ENCODE peak calls at places on chromosomes 7 and 10, in ten cellular contexts. V, C, D, H, L, Y, X, A, G and N are unnamed samples. For H3K36me3 and H3K9me3, the result is how much of the 10 kb centered on the place peaks cover.

GRCh38 chr7:45187946-45188411 is 30.4 kb downstream of the RAMP3 start:
- DNase-seq in V (no peak), C (no peak), D (no peak), H (no peak), L (no peak), Y (no peak), X (no peak), A (peak), G (no peak), N (no peak)

GRCh38 chr10:70135046-70135445 is 2.4 kb upstream of the AIFM2 start:
- DNase-seq in V (no peak), C (no peak), D (no peak), H (no peak), L (no peak), Y (no peak), X (no peak), A (peak), G (no peak), N (no peak)

GRCh38 chr10:8840356-8840755 is 785.9 kb downstream of the GATA3 start:
- DNase-seq in V (no peak), C (no peak), D (no peak), H (no peak), L (no peak), Y (no peak), X (no peak), A (no peak), G (no peak), N (no peak)

GRCh38 chr7:36208406-36208805 is 55.4 kb downstream of the EEPD1 start:
- DNase-seq in V (peak), C (peak), D (no peak), H (no peak), L (no peak), Y (no peak), X (no peak), A (no peak), G (no peak), N (no peak)

GRCh38 chr7:30459591-30460245 is 18.9 kb downstream of the NOD1 start:
- DNase-seq in V (peak), C (peak), D (no peak), H (no peak), L (no peak), Y (peak), X (no peak), A (no peak), G (peak), N (peak)

GRCh38 chr7:45596665-45597095 is 22.5 kb downstream of the ADCY1 start:
- DNase-seq in V (no peak), C (no peak), D (no peak), H (no peak), L (no peak), Y (no peak), X (no peak), A (peak), G (no peak), N (no peak)

GRCh38 chr7:55574062-55574717 is 1.9 kb upstream of the VOPP1 start:
- DNase-seq in V (peak), C (peak), D (no peak), H (no peak), L (no peak), Y (no peak), X (no peak), A (no peak), G (no peak), N (peak)

GRCh38 chr7:922334-923107 is 32.0 kb downstream of the ADAP1 start:
- DNase-seq in V (no peak), C (no peak), D (no peak), H (peak), L (no peak), Y (peak), X (no peak), A (peak), G (no peak), N (no peak)

GRCh38 chr7:43569424-43569823 is 13.5 kb upstream of the STK17A start:
- DNase-seq in V (peak), C (peak), D (no peak), H (no peak), L (no peak), Y (no peak), X (no peak), A (no peak), G (peak), N (peak)

GRCh38 chr7:132436121-132436520 is 140.1 kb downstream of the PLXNA4 start:
- DNase-seq in V (no peak), C (no peak), D (peak), H (no peak), L (no peak), Y (no peak), X (no peak), A (peak), G (no peak), N (no peak)

GRCh38 chr7:147803625-147804024 is 786.9 kb upstream of the C7orf33 start:
- DNase-seq in V (no peak), C (no peak), D (no peak), H (no peak), L (no peak), Y (no peak), X (peak), A (no peak), G (no peak), N (no peak)

GRCh38 chr10:11237571-11237970 is 219.9 kb downstream of the CELF2 start:
- DNase-seq in V (no peak), C (no peak), D (no peak), H (no peak), L (no peak), Y (no peak), X (no peak), A (no peak), G (no peak), N (no peak)

GRCh38 chr7:101927389-101928306 is 110.2 kb downstream of the CUX1 start:
- DNase-seq in V (no peak), C (no peak), D (no peak), H (peak), L (no peak), Y (no peak), X (no peak), A (peak), G (no peak), N (no peak)
- H3K36me3 ChIP-seq in V (under half), C (under half), D (under half), H (under half), L (under half), Y (under half), X (under half), A (under half), G (under half), N (under half)

GRCh38 chr10:78302739-78302988 is 269.0 kb downstream of the RPS24 start:
- DNase-seq in V (no peak), C (no peak), D (no peak), H (no peak), L (no peak), Y (no peak), X (no peak), A (no peak), G (no peak), N (no peak)

GRCh38 chr10:78305311-78305710 is 271.6 kb downstream of the RPS24 start:
- DNase-seq in V (no peak), C (no peak), D (no peak), H (no peak), L (no peak), Y (no peak), X (no peak), A (peak), G (no peak), N (no peak)

GRCh38 chr10:78302989-78303854 is 269.6 kb downstream of the RPS24 start:
- DNase-seq in V (peak), C (peak), D (peak), H (peak), L (peak), Y (peak), X (peak), A (peak), G (peak), N (peak)

GRCh38 chr10:78306358-78306757 is 272.7 kb downstream of the RPS24 start:
- DNase-seq in V (no peak), C (no peak), D (no peak), H (no peak), L (no peak), Y (no peak), X (no peak), A (peak), G (no peak), N (no peak)

DNA sequence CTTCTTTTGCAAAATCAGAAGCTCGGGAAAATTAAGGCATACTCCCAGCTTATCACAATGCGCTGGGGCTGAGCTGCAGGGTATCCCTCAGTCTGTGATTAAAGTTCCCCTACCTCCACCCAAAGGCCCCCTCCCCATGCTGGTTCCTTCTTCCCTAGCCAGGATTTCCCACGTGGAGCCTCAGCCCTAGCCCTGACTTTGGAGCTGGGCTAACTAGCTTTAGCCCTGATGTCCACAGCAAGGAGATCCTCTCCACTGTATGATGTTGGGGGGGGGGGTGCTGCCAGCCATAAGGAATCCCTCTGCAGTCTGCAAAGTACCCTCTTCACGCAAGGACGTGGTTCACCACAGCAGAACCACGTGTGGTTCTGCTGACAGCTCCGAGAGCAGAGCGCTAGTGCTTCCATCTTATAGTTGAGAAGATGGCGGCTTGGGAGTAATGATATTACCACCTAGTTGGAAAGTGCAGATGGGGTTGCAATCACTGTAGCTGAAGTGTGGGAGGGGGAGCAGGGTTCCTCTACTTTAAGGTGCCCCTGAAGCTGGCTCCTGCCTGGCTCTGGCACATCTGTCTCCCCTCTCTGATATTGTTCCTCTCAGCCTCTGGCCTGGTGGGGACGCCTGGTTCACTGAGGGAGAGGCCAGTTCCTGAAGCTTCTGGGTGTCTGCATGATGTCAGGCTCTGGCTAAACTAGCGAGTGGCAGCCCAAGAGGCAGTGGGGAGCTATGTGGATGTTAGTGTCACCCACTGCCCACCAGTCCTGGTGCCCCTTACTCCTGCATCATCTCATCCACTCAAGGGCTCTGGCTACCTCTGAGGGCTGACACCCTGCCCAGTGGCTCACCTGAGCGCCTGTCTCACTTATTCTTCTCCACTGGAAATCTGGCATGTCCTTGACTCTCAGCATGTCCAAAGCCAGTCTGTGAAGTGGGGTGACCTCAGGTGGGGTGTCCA is 270.7 kb downstream of the RPS24 start:
- DNase-seq in V (no peak), C (no peak), D (no peak), H (no peak), L (no peak), Y (no peak), X (no peak), A (peak), G (no peak), N (no peak)
- H3K4me3 ChIP-seq in V (no peak), C (no peak), D (no peak), H (no peak), L (no peak), Y (no peak), X (no peak), A (no peak), G (no peak), N (no peak)

GRCh38 chr7:157520249-157520648 is 183.4 kb downstream of the DNAJB6 start:
- DNase-seq in V (no peak), C (no peak), D (no peak), H (no peak), L (no peak), Y (no peak), X (no peak), A (peak), G (no peak), N (no peak)

GRCh38 chr7:157522189-157522588 is 185.4 kb downstream of the DNAJB6 start:
- DNase-seq in V (no peak), C (no peak), D (no peak), H (no peak), L (no peak), Y (no peak), X (no peak), A (peak), G (no peak), N (no peak)

GRCh38 chr7:157521061-157521731 is 184.4 kb downstream of the DNAJB6 start:
- DNase-seq in V (no peak), C (no peak), D (no peak), H (no peak), L (no peak), Y (no peak), X (no peak), A (peak), G (no peak), N (no peak)

GRCh38 chr7:157522954-157523353 is 186.2 kb downstream of the DNAJB6 start:
- DNase-seq in V (no peak), C (no peak), D (no peak), H (no peak), L (no peak), Y (no peak), X (no peak), A (peak), G (no peak), N (no peak)

GRCh38 chr7:157521752-157522151 is 184.9 kb downstream of the DNAJB6 start:
- DNase-seq in V (no peak), C (no peak), D (no peak), H (no peak), L (no peak), Y (no peak), X (no peak), A (no peak), G (no peak), N (no peak)
- H3K9me3 ChIP-seq in V (under half), C (under half), D (under half), H (under half), L (under half), Y (under half), X (under half), A (under half), G (under half), N (under half)

GRCh38 chr7:92119213-92119759 is 15.0 kb downstream of the CYP51A1 start:
- DNase-seq in V (no peak), C (no peak), D (no peak), H (no peak), L (no peak), Y (no peak), X (no peak), A (no peak), G (no peak), N (no peak)

GRCh38 chr7:92115821-92116220 is 18.5 kb downstream of the CYP51A1 start:
- DNase-seq in V (no peak), C (no peak), D (no peak), H (no peak), L (no peak), Y (no peak), X (no peak), A (no peak), G (no peak), N (no peak)

GRCh38 chr7:92116949-92117348 is 17.3 kb downstream of the CYP51A1 start:
- DNase-seq in V (no peak), C (no peak), D (no peak), H (no peak), L (no peak), Y (no peak), X (no peak), A (no peak), G (no peak), N (no peak)
- H3K36me3 ChIP-seq in V (under half), C (under half), D (half or more), H (half or more), L (half or more), Y (under half), X (under half), A (under half), G (under half), N (under half)

DNA sequence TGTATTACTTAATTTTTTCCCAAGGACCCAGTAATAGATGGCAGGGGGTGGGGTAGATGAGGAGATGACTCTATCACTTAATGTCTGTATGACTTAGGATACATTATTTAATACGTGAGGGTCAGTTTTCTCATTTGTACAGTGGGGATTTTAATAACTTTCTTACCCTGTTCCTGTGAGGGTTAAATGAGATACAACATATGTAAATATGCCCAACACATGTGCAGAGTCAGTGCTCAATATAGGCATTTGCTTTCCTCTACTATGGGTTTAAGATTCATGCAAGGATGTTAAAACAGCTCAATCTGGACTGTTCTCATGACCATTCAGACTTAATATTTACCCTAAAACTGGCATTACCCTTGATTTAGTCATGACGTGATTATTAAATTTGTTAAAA is 31.2 kb downstream of the ST7 start:
- DNase-seq in V (no peak), C (no peak), D (no peak), H (no peak), L (no peak), Y (no peak), X (no peak), A (no peak), G (no peak), N (no peak)
- H3K4me3 ChIP-seq in V (no peak), C (no peak), D (no peak), H (no peak), L (no peak), Y (no peak), X (no peak), A (no peak), G (no peak), N (no peak)

GRCh38 chr7:153430931-153431330 is 621.3 kb upstream of the DPP6 start:
- DNase-seq in V (no peak), C (no peak), D (no peak), H (no peak), L (no peak), Y (no peak), X (no peak), A (no peak), G (no peak), N (no peak)
- H3K9me3 ChIP-seq in V (under half), C (under half), D (under half), H (under half), L (under half), Y (under half), X (under half), A (under half), G (under half), N (under half)

GRCh38 chr7:123690550-123690949 is 34.9 kb downstream of the LMOD2 start:
- DNase-seq in V (no peak), C (no peak), D (no peak), H (no peak), L (no peak), Y (no peak), X (no peak), A (no peak), G (no peak), N (no peak)

GRCh38 chr7:123689250-123689649 is 33.6 kb downstream of the LMOD2 start:
- DNase-seq in V (no peak), C (no peak), D (no peak), H (no peak), L (no peak), Y (no peak), X (no peak), A (no peak), G (no peak), N (no peak)

GRCh38 chr7:123692471-123692877 is 36.8 kb downstream of the LMOD2 start:
- DNase-seq in V (no peak), C (no peak), D (no peak), H (no peak), L (peak), Y (no peak), X (no peak), A (no peak), G (no peak), N (no peak)

GRCh38 chr7:123687161-123687560 is 31.5 kb downstream of the LMOD2 start:
- DNase-seq in V (no peak), C (no peak), D (no peak), H (no peak), L (no peak), Y (no peak), X (no peak), A (no peak), G (no peak), N (no peak)

DNA sequence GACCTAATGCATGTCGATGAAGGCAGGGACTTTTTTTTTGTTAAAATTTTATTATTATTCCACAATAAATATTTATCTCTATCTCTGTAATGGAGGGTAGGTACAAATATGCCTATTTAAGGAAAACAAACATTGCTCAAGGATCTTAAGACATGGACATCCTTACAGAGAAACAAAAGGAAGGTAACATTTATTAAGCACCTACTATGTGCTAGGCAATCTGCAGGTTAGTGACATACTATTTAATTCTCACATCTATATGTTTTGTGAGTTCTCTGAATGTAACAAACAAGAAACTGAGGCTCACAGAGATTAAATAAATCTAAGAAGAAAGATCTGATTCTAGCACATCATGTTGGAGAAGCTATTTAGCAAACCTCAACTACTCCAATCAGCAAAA is 32.1 kb downstream of the LMOD2 start:
- DNase-seq in V (no peak), C (no peak), D (no peak), H (no peak), L (no peak), Y (no peak), X (no peak), A (no peak), G (no peak), N (no peak)
- H3K36me3 ChIP-seq in V (under half), C (under half), D (under half), H (half or more), L (half or more), Y (under half), X (under half), A (under half), G (under half), N (under half)

GRCh38 chr10:63424576-63424975 is 41.2 kb downstream of the JMJD1C start:
- DNase-seq in V (no peak), C (no peak), D (no peak), H (no peak), L (no peak), Y (no peak), X (no peak), A (no peak), G (no peak), N (no peak)
- H3K4me3 ChIP-seq in V (no peak), C (no peak), D (no peak), H (no peak), L (no peak), Y (no peak), X (no peak), A (no peak), G (no peak), N (no peak)